ENCODE peak calls at places on chromosomes 11 and 22, in seven cellular contexts. B is heart left ventricle, G is bronchial epithelial cell, N is mucosa of descending colon, Q is ovary, K is tibial nerve, V is OCI-LY7. Y is an unnamed sample.

GRCh38 chr11:70861534-70861933 is 390.8 kb downstream of the SHANK2 start:
- DNase-seq in V (no peak), G (no peak), N (no peak), K (no peak), B (no peak), Q (no peak), Y (no peak)

GRCh38 chr22:21873619-21874018 is 6.2 kb upstream of the MAPK1 start:
- DNase-seq in N (no peak), B (no peak), Q (no peak), G (no peak), K (no peak), V (no peak), Y (no peak)

GRCh38 chr11:122954455-122954854 is 27.2 kb downstream of the BSX start:
- DNase-seq in N (no peak), B (no peak), G (no peak), V (no peak), K (no peak), Q (no peak), Y (no peak)

GRCh38 chr11:69860796-69861445 is 41.7 kb upstream of the FGF3 start:
- DNase-seq in B (no peak), N (no peak), G (no peak), Q (no peak), V (no peak), K (no peak), Y (no peak)

GRCh38 chr11:2508793-2509192 is 64.0 kb downstream of the KCNQ1 start:
- DNase-seq in Q (no peak), V (no peak), K (no peak), B (peak), N (no peak), G (no peak), Y (no peak)

GRCh38 chr11:110738641-110739040 is 26.4 kb upstream of the ARHGAP20 start:
- DNase-seq in B (no peak), N (no peak), V (no peak), Q (no peak), K (no peak), G (no peak), Y (no peak)

GRCh38 chr22:39356464-39356863 is 6.7 kb downstream of the SYNGR1 start:
- DNase-seq in K (no peak), B (no peak), V (peak), G (no peak), N (no peak), Q (no peak), Y (no peak)

GRCh38 chr22:20919718-20920117 is 2.5 kb downstream of the CRKL start:
- DNase-seq in K (no peak), V (no peak), N (no peak), Q (no peak), B (no peak), G (no peak), Y (no peak)

GRCh38 chr11:38562562-38562961 is 1964.5 kb upstream of the RAG2 start:
- DNase-seq in N (no peak), G (no peak), V (no peak), K (no peak), Q (no peak), B (no peak), Y (no peak)

GRCh38 chr11:37107415-37107814 is 509.4 kb upstream of the RAG2 start:
- DNase-seq in V (no peak), K (no peak), G (no peak), Q (no peak), B (no peak), N (no peak), Y (no peak)

GRCh38 chr11:118620529-118621070 is 13.2 kb downstream of the PHLDB1 start:
- DNase-seq in V (no peak), G (no peak), B (peak), N (no peak), Q (peak), K (no peak), Y (no peak)

GRCh38 chr11:109851780-109852390 is 241.3 kb upstream of the ZC3H12C start:
- DNase-seq in B (no peak), K (no peak), Q (no peak), N (no peak), V (no peak), G (peak), Y (no peak)

GRCh38 chr22:19173047-19174035 is 5.2 kb downstream of the SLC25A1 start:
- DNase-seq in G (no peak), K (no peak), N (peak), Q (no peak), V (peak), B (no peak), Y (no peak)

GRCh38 chr11:28169816-28170215 is 61.6 kb downstream of the METTL15 start:
- DNase-seq in Q (no peak), N (no peak), K (no peak), B (no peak), G (no peak), V (no peak), Y (no peak)

GRCh38 chr11:75966546-75967287 is 151.7 kb downstream of the UVRAG start:
- DNase-seq in Q (no peak), B (no peak), G (peak), V (no peak), K (no peak), N (no peak), Y (peak)

GRCh38 chr11:774873-775592 is 2.3 kb downstream of the GATD1 start:
- DNase-seq in V (no peak), N (no peak), B (no peak), Q (peak), G (peak), K (no peak), Y (peak)

GRCh38 chr11:100687630-100688395 is 725 bp downstream of the ARHGAP42 start:
- DNase-seq in G (peak), V (no peak), K (peak), B (no peak), Q (peak), N (peak), Y (peak)

GRCh38 chr22:44658371-44658953 is 43.5 kb upstream of the PRR5 start:
- DNase-seq in B (no peak), G (no peak), Q (no peak), K (no peak), N (no peak), V (no peak), Y (no peak)

GRCh38 chr11:44914105-44914504 is 36.6 kb downstream of the TP53I11 start:
- DNase-seq in G (no peak), Q (no peak), B (no peak), K (no peak), V (no peak), N (no peak), Y (no peak)
- TF ChIP-seq CTCF in G (no peak), Q (no peak), B (no peak), K (no peak), V (no peak), N (no peak), Y (no peak)

GRCh38 chr22:37043828-37044538 is 7.6 kb upstream of the KCTD17 start:
- DNase-seq in N (peak), V (peak), G (peak), K (peak), Q (no peak), B (peak), Y (no peak)

GRCh38 chr22:37044634-37045625 is 6.6 kb upstream of the KCTD17 start:
- DNase-seq in K (no peak), N (no peak), B (no peak), G (peak), V (no peak), Q (no peak), Y (no peak)

GRCh38 chr22:37048133-37048532 is 3.4 kb upstream of the KCTD17 start:
- DNase-seq in Q (no peak), B (no peak), V (no peak), K (no peak), G (no peak), N (no peak), Y (no peak)

GRCh38 chr22:37046589-37046988 is 5.0 kb upstream of the KCTD17 start:
- DNase-seq in N (no peak), Q (no peak), B (no peak), G (no peak), K (no peak), V (no peak), Y (no peak)

GRCh38 chr22:37045958-37046357 is 5.6 kb upstream of the KCTD17 start:
- DNase-seq in V (peak), G (peak), B (no peak), Q (no peak), K (no peak), N (no peak), Y (no peak)
- TF ChIP-seq CTCF in V (peak), G (peak), B (peak), Q (no peak), K (no peak), N (peak), Y (no peak)

GRCh38 chr11:117361432-117361831 is 33.8 kb downstream of the CEP164 start:
- DNase-seq in B (no peak), Q (no peak), N (no peak), G (no peak), V (no peak), K (no peak), Y (no peak)

GRCh38 chr11:117354550-117354949 is 26.9 kb downstream of the CEP164 start:
- DNase-seq in Q (no peak), N (no peak), V (no peak), K (no peak), G (no peak), B (no peak), Y (no peak)

DNA sequence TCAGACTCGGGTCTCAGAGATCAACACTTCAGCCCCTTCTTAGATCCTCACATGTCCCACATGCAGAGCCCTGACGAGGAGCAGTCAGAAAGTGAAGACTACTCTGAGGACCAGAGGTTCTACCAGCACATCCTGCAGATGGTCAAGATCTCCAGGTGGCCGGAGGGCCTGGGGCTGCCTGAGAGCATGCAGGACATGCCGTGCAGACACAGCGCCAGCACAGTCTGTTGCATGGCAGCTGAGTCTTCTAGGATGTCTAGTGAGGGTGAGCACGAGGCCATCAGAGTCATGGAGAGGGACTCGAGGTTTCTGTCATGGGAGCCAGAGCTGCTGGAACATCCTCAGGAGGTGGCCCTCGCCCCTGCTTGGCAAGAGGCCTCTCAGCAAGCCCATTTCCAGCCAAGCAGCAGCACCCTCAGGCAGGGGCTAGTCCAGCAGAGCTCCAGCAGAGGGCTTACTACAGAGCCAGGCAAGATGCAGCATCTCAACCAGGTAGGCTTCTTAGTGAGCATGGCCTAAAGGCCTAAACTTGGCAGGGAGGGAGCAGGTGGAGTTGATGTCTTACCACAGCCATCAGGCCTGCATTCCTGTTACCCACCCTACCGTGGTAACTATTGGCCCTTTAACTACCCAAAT is 28.6 kb downstream of the CEP164 start:
- DNase-seq in Q (no peak), V (no peak), K (no peak), N (no peak), B (no peak), G (no peak), Y (no peak)
- TF ChIP-seq CTCF in Q (no peak), V (no peak), K (no peak), N (no peak), B (no peak), G (no peak), Y (no peak)

GRCh38 chr11:20438637-20439036 is 51.1 kb downstream of the PRMT3 start:
- DNase-seq in G (no peak), N (no peak), B (no peak), K (no peak), V (no peak), Q (no peak), Y (no peak)

GRCh38 chr11:20448838-20449237 is 61.3 kb downstream of the PRMT3 start:
- DNase-seq in K (no peak), Q (no peak), V (no peak), B (no peak), N (no peak), G (no peak), Y (no peak)

GRCh38 chr11:20444537-20444936 is 57.0 kb downstream of the PRMT3 start:
- DNase-seq in N (no peak), G (peak), Q (no peak), K (no peak), V (no peak), B (no peak), Y (no peak)

GRCh38 chr11:20443596-20443995 is 56.1 kb downstream of the PRMT3 start:
- DNase-seq in N (no peak), V (peak), B (no peak), G (peak), K (no peak), Q (no peak), Y (no peak)
- TF ChIP-seq CTCF in N (no peak), V (peak), B (peak), G (peak), K (peak), Q (no peak), Y (no peak)

GRCh38 chr22:35410663-35411034 is 10.7 kb downstream of the MCM5 start:
- DNase-seq in N (no peak), K (no peak), V (no peak), B (no peak), G (no peak), Q (no peak), Y (no peak)

GRCh38 chr22:35413624-35414023 is 13.7 kb downstream of the MCM5 start:
- DNase-seq in N (no peak), G (no peak), K (no peak), V (no peak), Q (no peak), B (no peak), Y (no peak)

GRCh38 chr22:35409783-35410662 is 10.1 kb downstream of the MCM5 start:
- DNase-seq in K (no peak), G (no peak), N (no peak), V (peak), Q (no peak), B (no peak), Y (no peak)

GRCh38 chr22:35407352-35407751 is 7.4 kb downstream of the MCM5 start:
- DNase-seq in V (no peak), G (no peak), K (no peak), B (no peak), N (no peak), Q (no peak), Y (no peak)

DNA sequence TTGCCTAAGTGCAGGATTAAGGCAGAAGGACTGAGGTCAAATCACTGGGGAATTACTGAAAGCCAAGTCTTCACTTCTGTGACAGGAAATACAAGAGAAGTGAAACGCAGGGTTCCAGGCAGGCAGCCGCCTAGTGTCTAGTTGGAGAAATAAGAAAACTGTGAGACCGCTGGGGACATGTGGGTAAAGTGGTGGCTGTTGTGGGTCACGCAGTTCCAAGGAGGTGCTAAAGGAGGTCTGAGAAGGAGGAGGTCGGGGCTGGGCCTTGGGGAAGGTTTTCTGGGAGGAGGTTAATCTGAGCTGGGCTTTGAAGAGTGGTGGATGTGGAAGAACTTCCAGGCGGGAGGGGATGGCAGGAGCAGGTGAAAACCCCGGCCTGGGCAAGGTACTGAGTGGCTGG is 11.2 kb downstream of the MCM5 start:
- DNase-seq in K (no peak), B (no peak), Q (no peak), N (no peak), G (no peak), V (peak), Y (no peak)
- TF ChIP-seq CTCF in K (no peak), B (no peak), Q (no peak), N (no peak), G (no peak), V (peak), Y (no peak)

DNA sequence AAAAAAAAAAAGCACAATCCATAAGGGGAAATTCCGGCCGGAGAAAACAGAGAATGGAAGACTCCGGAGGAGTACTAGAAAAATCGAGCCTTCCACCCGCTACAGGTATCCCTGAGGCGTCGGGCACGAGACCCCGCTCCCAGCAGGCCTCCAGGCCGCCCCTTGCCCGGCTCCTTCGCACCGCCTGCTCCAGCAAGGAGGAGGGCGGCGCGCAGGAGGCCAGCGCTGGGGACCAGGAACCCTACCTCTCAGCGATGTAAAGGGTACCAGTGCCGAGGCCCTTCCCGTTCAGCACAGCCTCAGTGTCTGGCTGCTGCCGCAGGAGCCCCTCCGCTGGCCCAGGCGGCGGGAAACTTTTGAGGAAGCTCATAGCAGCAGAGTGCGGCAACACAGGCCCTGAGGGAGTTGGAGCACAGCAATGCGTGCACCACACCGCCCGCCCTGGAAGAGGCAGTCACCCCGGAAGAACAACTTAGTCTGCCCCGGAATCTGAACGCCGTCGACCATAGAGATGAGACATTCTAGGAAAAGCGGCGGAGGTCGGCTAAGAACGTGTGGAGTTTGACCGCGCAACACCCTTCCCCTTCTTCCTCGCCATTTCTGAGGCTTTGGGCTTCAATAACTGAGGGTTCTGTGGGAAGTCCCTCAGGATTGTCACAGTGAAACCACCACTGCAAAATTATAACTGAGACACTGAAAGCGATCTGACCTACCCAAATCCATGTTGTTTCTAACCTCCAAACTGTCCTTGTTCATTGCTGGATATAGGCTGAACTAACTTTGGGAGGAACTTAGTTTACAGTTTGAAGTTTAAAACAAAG is at the start of gene CLNS1A:
- DNase-seq in K (peak), Q (peak), V (peak), N (peak), G (peak), B (peak), Y (peak)
- TF ChIP-seq CTCF in K (no peak), Q (no peak), V (no peak), N (no peak), G (no peak), B (no peak), Y (no peak)

GRCh38 chr11:94048310-94048709 is 27.2 kb downstream of the HEPHL1 start:
- DNase-seq in V (no peak), B (no peak), G (no peak), K (no peak), N (no peak), Q (no peak), Y (no peak)
- TF ChIP-seq CTCF in V (no peak), B (no peak), G (no peak), K (no peak), N (no peak), Q (no peak), Y (no peak)

Y was measured in RWPE1.